ENCODE peak calls at places on chromosome 21, in six cellular contexts. R, L, Z, C, J and A are unnamed samples.

GRCh38 chr21:41460578-41461527 is 34.8 kb downstream of the MX1 start:
- DNase-seq in L (peak; percentile 7), Z (peak; percentile 78), J (peak; percentile 80), R (peak; percentile 72), C (peak; percentile 46), A (peak; percentile 70)

GRCh38 chr21:31710586-31710985 is 21.3 kb downstream of the SCAF4 start:
- DNase-seq in Z (peak; percentile 72), C (peak; percentile 71), R (no peak), L (no peak), J (peak; percentile 91), A (peak; percentile 54)

GRCh38 chr21:38376235-38376634 is 119.4 kb downstream of the KCNJ15 start:
- DNase-seq in L (no peak), C (no peak), Z (no peak), J (no peak), R (peak; percentile 46), A (no peak)

GRCh38 chr21:33843216-33843615 is 72.4 kb downstream of the ATP5PO start:
- DNase-seq in C (no peak), Z (no peak), J (peak; percentile 18), L (no peak), R (no peak), A (peak; percentile 34)

GRCh38 chr21:8992731-8993174 is 1528.6 kb upstream of the TPTE start:
- DNase-seq in Z (no peak), J (no peak), L (no peak), R (no peak), C (no peak), A (no peak)

GRCh38 chr21:33133912-33134311 is 64.0 kb downstream of the OLIG1 start:
- DNase-seq in Z (no peak), L (no peak), J (no peak), C (no peak), R (no peak), A (no peak)

GRCh38 chr21:46605759-46606426 is 1.0 kb upstream of the S100B start:
- DNase-seq in J (no peak), L (peak; percentile 26), Z (no peak), C (no peak), R (peak; percentile 23), A (no peak)

GRCh38 chr21:18285379-18285778 is 40.7 kb downstream of the CHODL start:
- DNase-seq in J (no peak), L (no peak), R (no peak), Z (no peak), C (no peak), A (no peak)

GRCh38 chr21:38478782-38479181 is 19.5 kb downstream of the ERG start:
- DNase-seq in L (no peak), J (no peak), C (peak; percentile 60), R (no peak), Z (peak; percentile 6), A (no peak)

GRCh38 chr21:44547656-44548331 is 3.5 kb downstream of the KRTAP10-2 start:
- DNase-seq in R (no peak), L (no peak), Z (no peak), J (no peak), C (no peak), A (no peak)

GRCh38 chr21:44455524-44456206 is 355 bp downstream of the LRRC3 start:
- DNase-seq in C (no peak), L (no peak), J (peak; percentile 25), R (no peak), Z (peak; percentile 33), A (peak; percentile 32)

GRCh38 chr21:15363921-15364320 is 299.1 kb upstream of the NRIP1 start:
- DNase-seq in L (no peak), J (no peak), Z (peak; percentile 62), R (no peak), C (no peak), A (no peak)

GRCh38 chr21:46347203-46347550 is 23.2 kb downstream of the PCNT start:
- DNase-seq in R (no peak), L (no peak), C (no peak), J (no peak), Z (no peak), A (no peak)

GRCh38 chr21:45256021-45256911 is 31.4 kb downstream of the POFUT2 start:
- DNase-seq in C (no peak), R (no peak), Z (no peak), J (no peak), L (no peak), A (no peak)

GRCh38 chr21:44862869-44863685 is 10.4 kb downstream of the PTTG1IP start:
- DNase-seq in L (no peak), R (no peak), Z (no peak), C (no peak), J (no peak), A (no peak)

GRCh38 chr21:38319781-38320180 is 63.0 kb downstream of the KCNJ15 start:
- DNase-seq in C (peak; percentile 57), R (no peak), Z (peak; percentile 82), L (no peak), J (peak; percentile 91), A (peak; percentile 64)

GRCh38 chr21:34930971-34931370 is 118.1 kb downstream of the RUNX1 start:
- DNase-seq in R (no peak), Z (peak; percentile 49), L (no peak), C (peak; percentile 48), J (peak; percentile 55), A (no peak)

GRCh38 chr21:28066051-28066450 is 926.6 kb downstream of the LTN1 start:
- DNase-seq in L (no peak), J (peak; percentile 20), R (no peak), Z (peak; percentile 62), C (no peak), A (peak; percentile 41)

GRCh38 chr21:15063821-15064575 is 802 bp downstream of the NRIP1 start:
- DNase-seq in R (peak; percentile 42), J (peak; percentile 34), C (peak; percentile 18), Z (no peak), L (peak; percentile 1), A (peak; percentile 79)

GRCh38 chr21:15057290-15057689 is 7.5 kb downstream of the NRIP1 start:
- DNase-seq in J (no peak), C (no peak), R (no peak), Z (no peak), L (no peak), A (no peak)

GRCh38 chr21:41799763-41800162 is 32.9 kb upstream of the RIPK4 start:
- DNase-seq in L (no peak), J (no peak), R (no peak), Z (no peak), C (no peak), A (no peak)

GRCh38 chr21:32320059-32320458 is 21.4 kb downstream of the MRAP start:
- DNase-seq in R (no peak), J (no peak), L (no peak), Z (no peak), C (no peak), A (no peak)

GRCh38 chr21:43956667-43957030 is 55.5 kb upstream of the TRAPPC10 start:
- DNase-seq in R (no peak), J (no peak), L (no peak), Z (peak; percentile 36), C (peak; percentile 7), A (peak; percentile 44)

GRCh38 chr21:32245971-32246370 is 32.9 kb downstream of the MIS18A start:
- DNase-seq in Z (no peak), C (no peak), L (no peak), J (no peak), R (no peak), A (no peak)

GRCh38 chr21:46124083-46124925 is 26.4 kb downstream of the COL6A2 start:
- DNase-seq in Z (peak; percentile 8), C (no peak), R (peak; percentile 3), J (no peak), L (no peak), A (no peak)

GRCh38 chr21:18369115-18369514 is 34.5 kb downstream of the TMPRSS15 start:
- DNase-seq in R (no peak), L (no peak), C (no peak), J (no peak), Z (peak; percentile 16), A (no peak)

GRCh38 chr21:45234906-45235305 is 52.8 kb downstream of the POFUT2 start:
- DNase-seq in J (no peak), L (no peak), Z (no peak), C (no peak), R (no peak), A (no peak)

GRCh38 chr21:46065215-46065992 is 32.5 kb upstream of the COL6A2 start:
- DNase-seq in C (peak; percentile 53), Z (peak; percentile 83), J (peak; percentile 86), L (no peak), R (peak; percentile 83), A (peak; percentile 64)

GRCh38 chr21:39611547-39612190 is 1.1 kb upstream of the B3GALT5 start:
- DNase-seq in C (no peak), J (peak; percentile 5), Z (no peak), L (no peak), R (no peak), A (no peak)

GRCh38 chr21:39616373-39616772 is 3.6 kb downstream of the B3GALT5 start:
- DNase-seq in R (no peak), C (no peak), Z (no peak), L (no peak), J (no peak), A (no peak)

GRCh38 chr21:39613029-39613934 is 542 bp downstream of the B3GALT5 start:
- DNase-seq in L (no peak), J (peak; percentile 11), C (no peak), Z (no peak), R (no peak), A (peak; percentile 56)

GRCh38 chr21:39610705-39611104 is 2.0 kb upstream of the B3GALT5 start:
- DNase-seq in Z (no peak), R (no peak), C (no peak), J (no peak), L (no peak), A (no peak)

GRCh38 chr21:39612233-39613028 is at the start of gene B3GALT5:
- DNase-seq in L (no peak), C (no peak), Z (peak; percentile 16), J (peak; percentile 30), R (no peak), A (no peak)
- TF ChIP-seq CTCF in L (no peak), C (no peak), Z (no peak), J (no peak), R (no peak), A (no peak)

GRCh38 chr21:42830456-42831455 is 48.6 kb downstream of the WDR4 start:
- DNase-seq in Z (no peak), J (no peak), C (no peak), L (no peak), R (no peak), A (no peak)
- TF ChIP-seq CTCF in Z (peak; percentile 11), J (peak; percentile 20), C (peak; percentile 41), L (no peak), R (no peak), A (no peak)

GRCh38 chr21:29382029-29382654 is 83.4 kb downstream of the BACH1 start:
- DNase-seq in L (no peak), R (no peak), J (peak; percentile 53), C (peak; percentile 62), Z (peak; percentile 31), A (peak; percentile 31)
- TF ChIP-seq CTCF in L (no peak), R (no peak), J (no peak), C (no peak), Z (no peak), A (no peak)

DNA sequence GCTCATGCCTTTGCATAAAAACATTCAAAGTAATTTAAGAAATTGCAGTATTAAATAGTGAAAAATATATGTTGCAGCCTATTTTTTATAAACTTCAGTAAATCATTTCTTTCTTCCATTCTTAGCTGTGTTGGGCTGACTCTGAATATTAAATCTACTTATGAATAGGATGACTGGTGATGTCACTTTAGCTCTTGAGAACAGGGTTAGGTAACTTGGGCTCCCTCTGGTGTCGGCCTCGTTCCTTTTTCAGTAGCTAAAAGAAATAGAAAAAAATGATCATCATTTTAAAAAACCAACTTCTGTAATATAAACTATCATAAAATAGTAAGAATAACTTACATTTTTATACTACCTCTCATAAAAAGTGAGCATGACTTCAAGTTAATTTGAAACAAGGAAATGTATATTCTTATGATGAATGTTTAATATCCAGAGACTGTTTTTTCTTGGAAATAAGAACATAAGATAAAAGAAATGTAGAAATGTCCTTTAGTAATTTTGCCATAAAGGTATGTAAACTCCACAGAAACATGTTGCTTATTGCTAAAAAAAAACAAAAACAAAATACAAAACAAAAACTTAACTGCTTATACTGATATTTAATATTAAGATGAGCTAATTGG is 26.8 kb upstream of the NCAM2 start:
- DNase-seq in R (no peak), L (no peak), J (peak; percentile 44), Z (peak; percentile 64), C (peak; percentile 40), A (peak; percentile 37)
- TF ChIP-seq CTCF in R (no peak), L (no peak), J (peak; percentile 52), Z (peak; percentile 52), C (peak; percentile 76), A (peak; percentile 58)